ENCODE peak calls at places on chromosomes 12 and 14, in six cellular contexts. H is PC-3; F is CD8-positive, alpha-beta T cell; R is K562; A is fibroblast of mammary gland; V is progenitor cell of endocrine pancreas. C is an unnamed sample.

GRCh38 chr12:65649126-65649525 is 175.2 kb upstream of the HMGA2 start:
- DNase-seq in H (peak; percentile 99), F (no peak), R (no peak), A (peak; percentile 100), V (no peak), C (no peak)

GRCh38 chr12:121227294-121227693 is 17.4 kb downstream of the P2RX4 start:
- DNase-seq in H (peak; percentile 91), F (no peak), R (no peak), A (no peak), V (peak; percentile 53), C (no peak)

GRCh38 chr14:75542585-75543091 is 20.4 kb downstream of the BATF start:
- DNase-seq in H (no peak), F (peak; percentile 34), R (peak; percentile 23), A (peak; percentile 15), V (no peak), C (no peak)

GRCh38 chr12:72083096-72083825 is 144.6 kb downstream of the TPH2 start:
- DNase-seq in H (no peak), F (no peak), R (no peak), A (no peak), V (no peak), C (no peak)

GRCh38 chr14:51652168-51653095 is 722 bp downstream of the FRMD6 start:
- DNase-seq in H (peak; percentile 26), F (peak; percentile 2), R (peak; percentile 17), A (no peak), V (peak; percentile 42), C (peak; percentile 70)

GRCh38 chr14:49944501-49944900 is 51.6 kb downstream of the ARF6 start:
- DNase-seq in H (no peak), F (no peak), R (no peak), A (no peak), V (no peak), C (no peak)

GRCh38 chr12:123006977-123007376 is 26.5 kb downstream of the ARL6IP4 start:
- DNase-seq in H (no peak), F (no peak), R (no peak), A (no peak), V (no peak), C (no peak)

GRCh38 chr12:47707905-47708543 is 2.2 kb upstream of the RPAP3 start:
- DNase-seq in H (no peak), F (no peak), R (no peak), A (no peak), V (no peak), C (no peak)

GRCh38 chr12:93177208-93178153 is 200.2 kb upstream of the NUDT4 start:
- DNase-seq in H (no peak), F (no peak), R (no peak), A (no peak), V (no peak), C (no peak)

GRCh38 chr12:105315130-105315529 is 15.4 kb upstream of the C12orf75 start:
- DNase-seq in H (no peak), F (no peak), R (no peak), A (no peak), V (no peak), C (no peak)
- TF ChIP-seq CTCF in H (no peak), F (no peak), R (no peak), A (no peak), V (no peak), C (no peak)

GRCh38 chr12:10111451-10111850 is 12.7 kb upstream of the CLEC1A start:
- DNase-seq in H (no peak), F (no peak), R (peak; percentile 8), A (no peak), V (no peak), C (no peak)

GRCh38 chr12:10115311-10115710 is 14.7 kb downstream of the CLEC7A start:
- DNase-seq in H (no peak), F (no peak), R (no peak), A (no peak), V (no peak), C (no peak)

GRCh38 chr12:10113920-10114319 is 15.1 kb upstream of the CLEC1A start:
- DNase-seq in H (peak; percentile 24), F (no peak), R (no peak), A (no peak), V (no peak), C (no peak)

GRCh38 chr12:10110256-10110844 is 11.6 kb upstream of the CLEC1A start:
- DNase-seq in H (no peak), F (no peak), R (no peak), A (no peak), V (no peak), C (no peak)

GRCh38 chr12:10113085-10113484 is 14.3 kb upstream of the CLEC1A start:
- DNase-seq in H (peak; percentile 58), F (no peak), R (no peak), A (no peak), V (no peak), C (no peak)
- TF ChIP-seq CTCF in H (no peak), F (no peak), R (no peak), A (no peak), V (no peak), C (no peak)

DNA sequence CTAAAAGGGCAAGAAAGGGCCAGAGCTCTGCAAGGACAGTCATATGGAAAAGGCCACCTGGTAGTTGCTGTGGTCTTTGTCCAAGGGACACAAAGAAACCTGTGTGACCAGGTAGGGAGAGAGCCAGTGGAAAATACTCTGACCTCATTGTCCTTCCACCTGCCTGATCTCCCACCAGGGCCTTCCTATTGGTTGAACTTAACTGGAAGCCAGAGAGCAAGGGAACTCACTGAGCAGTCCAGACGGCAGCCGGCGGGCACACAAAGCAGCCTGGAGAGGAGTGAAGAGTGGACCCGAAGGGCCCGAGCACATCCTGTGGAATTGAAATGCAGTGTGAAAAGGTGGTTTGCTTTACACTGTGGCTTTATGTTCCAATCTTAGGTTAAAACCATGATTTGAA is 120.7 kb downstream of the SLC25A21 start:
- DNase-seq in H (no peak), F (no peak), R (no peak), A (no peak), V (no peak), C (no peak)
- TF ChIP-seq CTCF in H (no peak), F (no peak), R (no peak), A (no peak), V (no peak), C (no peak)

GRCh38 chr12:14240873-14241220 is 124.6 kb upstream of the ATF7IP start:
- DNase-seq in H (no peak), F (no peak), R (no peak), A (no peak), V (no peak), C (no peak)

GRCh38 chr12:14239935-14240872 is 125.3 kb upstream of the ATF7IP start:
- DNase-seq in H (peak; percentile 79), F (no peak), R (no peak), A (no peak), V (no peak), C (no peak)

GRCh38 chr12:14243941-14244340 is 121.5 kb upstream of the ATF7IP start:
- DNase-seq in H (no peak), F (no peak), R (no peak), A (no peak), V (no peak), C (no peak)

GRCh38 chr12:14238224-14238792 is 127.2 kb upstream of the ATF7IP start:
- DNase-seq in H (peak; percentile 56), F (no peak), R (no peak), A (peak; percentile 57), V (no peak), C (no peak)

GRCh38 chr12:14239350-14239934 is 126.0 kb upstream of the ATF7IP start:
- DNase-seq in H (peak; percentile 63), F (no peak), R (no peak), A (peak; percentile 60), V (no peak), C (peak; percentile 47)
- TF ChIP-seq CTCF in H (peak; percentile 19), F (no peak), R (no peak), A (peak; percentile 2), V (peak; percentile 9), C (no peak)

C was measured in glutamatergic neuron.